ENCODE peak calls at places on chromosomes 3 and 15, in four cellular contexts. R is BE2C; A is fibroblast of lung; T is naive thymus-derived CD4-positive, alpha-beta T cell. P is an unnamed sample. For H3K4me1 and H3K36me3, the result is how much of the 10 kb centered on the place peaks cover.

GRCh38 chr15:45871121-45871855 is 236.5 kb downstream of the SQOR start:
- DNase-seq in R (no peak), A (no peak), T (no peak), P (no peak)

GRCh38 chr3:43862992-43863805 is 172.5 kb downstream of the ABHD5 start:
- DNase-seq in R (no peak), A (no peak), T (no peak), P (no peak)

GRCh38 chr3:46301122-46301835 is 52.6 kb upstream of the CCR2 start:
- DNase-seq in R (no peak), A (no peak), T (no peak), P (no peak)

GRCh38 chr3:100640633-100641032 is 31.2 kb downstream of the ADGRG7 start:
- DNase-seq in R (no peak), A (no peak), T (no peak), P (no peak)

GRCh38 chr3:152455989-152456388 is 187.3 kb downstream of the MBNL1 start:
- DNase-seq in R (no peak), A (no peak), T (no peak), P (no peak)

GRCh38 chr3:32238816-32239637 is 547 bp downstream of the CMTM8 start:
- DNase-seq in R (peak), A (peak), T (peak), P (peak)

GRCh38 chr3:193830791-193831191 is 237.8 kb downstream of the OPA1 start:
- DNase-seq in R (no peak), A (no peak), T (no peak), P (no peak)

GRCh38 chr15:97683816-97684215 is 276.7 kb upstream of the ARRDC4 start:
- DNase-seq in R (no peak), A (no peak), T (no peak), P (no peak)

GRCh38 chr15:76330281-76330680 is 6.3 kb upstream of the ISL2 start:
- DNase-seq in R (peak), A (peak), T (no peak), P (no peak)

GRCh38 chr15:41797194-41797593 is 22.9 kb downstream of the MAPKBP1 start:
- DNase-seq in R (no peak), A (no peak), T (no peak), P (no peak)

GRCh38 chr3:80079886-80080285 is 312.1 kb upstream of the ROBO1 start:
- DNase-seq in R (no peak), A (peak), T (no peak), P (no peak)

GRCh38 chr15:92578096-92578835 is 77.3 kb downstream of the FAM174B start:
- DNase-seq in R (no peak), A (no peak), T (no peak), P (no peak)

GRCh38 chr3:170098753-170099152 is 61.0 kb downstream of the GPR160 start:
- DNase-seq in R (no peak), A (no peak), T (no peak), P (no peak)

GRCh38 chr3:57805674-57806073 is 49.6 kb downstream of the SLMAP start:
- DNase-seq in R (no peak), A (peak), T (no peak), P (no peak)

GRCh38 chr3:172836390-172836997 is 86.0 kb downstream of the ECT2 start:
- DNase-seq in R (peak), A (peak), T (no peak), P (no peak)

GRCh38 chr3:57078366-57079220 is 18.1 kb downstream of the SPATA12 start:
- DNase-seq in R (peak), A (peak), T (peak), P (no peak)

GRCh38 chr15:98650871-98651481 is 2.6 kb downstream of the IGF1R start:
- DNase-seq in R (no peak), A (peak), T (peak), P (no peak)

GRCh38 chr15:98881526-98882517 is 125.8 kb downstream of the PGPEP1L start:
- DNase-seq in R (no peak), A (peak), T (peak), P (no peak)

GRCh38 chr3:27293954-27294353 is 75.2 kb downstream of the NEK10 start:
- DNase-seq in R (no peak), A (peak), T (no peak), P (no peak)

GRCh38 chr3:156983559-156983958 is 157.4 kb downstream of the LEKR1 start:
- DNase-seq in R (no peak), A (no peak), T (no peak), P (no peak)

GRCh38 chr15:99426431-99427105 is 139.2 kb upstream of the MEF2A start:
- DNase-seq in R (no peak), A (no peak), T (no peak), P (no peak)

GRCh38 chr15:57041416-57041815 is 123.0 kb downstream of the TCF12 start:
- DNase-seq in R (no peak), A (no peak), T (no peak), P (no peak)

GRCh38 chr3:159818399-159818798 is 170.2 kb upstream of the IL12A start:
- DNase-seq in R (peak), A (no peak), T (no peak), P (no peak)

GRCh38 chr3:151087648-151088047 is 2.2 kb downstream of the MED12L start:
- DNase-seq in R (no peak), A (no peak), T (no peak), P (no peak)

GRCh38 chr3:31364711-31365110 is 168.0 kb upstream of the STT3B start:
- DNase-seq in R (no peak), A (peak), T (no peak), P (no peak)

GRCh38 chr15:51312754-51313390 is 25.5 kb downstream of the CYP19A1 start:
- DNase-seq in R (no peak), A (no peak), T (no peak), P (no peak)

GRCh38 chr3:98746122-98746521 is 17.0 kb upstream of the ST3GAL6 start:
- DNase-seq in R (no peak), A (no peak), T (no peak), P (no peak)

GRCh38 chr3:44721231-44722102 is 8.0 kb upstream of the ZNF501 start:
- DNase-seq in R (no peak), A (peak), T (no peak), P (no peak)

GRCh38 chr15:29887719-29888118 is 65.5 kb upstream of the TJP1 start:
- DNase-seq in R (no peak), A (peak), T (no peak), P (no peak)

GRCh38 chr15:62644874-62645755 is 397.4 kb upstream of the TPM1 start:
- DNase-seq in R (no peak), A (no peak), T (no peak), P (no peak)

GRCh38 chr15:38991701-38992100 is 427.1 kb upstream of the RASGRP1 start:
- DNase-seq in R (no peak), A (no peak), T (no peak), P (no peak)

GRCh38 chr3:11727207-11727606 is 83.5 kb upstream of the VGLL4 start:
- DNase-seq in R (no peak), A (peak), T (no peak), P (no peak)

DNA sequence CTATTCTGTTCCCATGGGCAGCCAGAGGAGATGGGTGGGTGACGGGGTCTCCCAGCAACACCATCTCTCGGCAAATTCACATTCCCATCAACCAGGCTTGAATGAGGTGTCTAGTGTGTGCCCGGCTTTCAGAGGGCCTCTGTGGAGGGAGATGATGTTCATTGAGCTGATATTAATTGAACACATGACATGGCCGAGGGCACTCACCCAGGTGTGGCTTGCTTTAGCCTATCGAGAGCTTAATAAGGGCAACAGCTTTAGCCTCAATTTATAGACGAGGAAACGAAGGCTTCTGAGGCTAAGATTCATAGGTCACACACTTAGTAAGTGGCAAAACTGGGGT is 287.9 kb downstream of the UACA start:
- DNase-seq in R (no peak), A (no peak), T (no peak), P (no peak)
- H3K4me3 ChIP-seq in R (no peak), A (no peak), T (peak), P (no peak)

GRCh38 chr3:48560648-48561018 is 2.9 kb downstream of the UCN2 start:
- DNase-seq in R (no peak), A (peak), T (no peak), P (no peak)

GRCh38 chr3:48561045-48561736 is 2.4 kb downstream of the UCN2 start:
- DNase-seq in R (peak), A (peak), T (no peak), P (no peak)

GRCh38 chr3:48555949-48556795 is 431 bp downstream of the PFKFB4 start:
- DNase-seq in R (no peak), A (no peak), T (no peak), P (peak)

GRCh38 chr3:48556796-48557626 is at the start of gene PFKFB4:
- DNase-seq in R (peak), A (peak), T (peak), P (peak)

DNA sequence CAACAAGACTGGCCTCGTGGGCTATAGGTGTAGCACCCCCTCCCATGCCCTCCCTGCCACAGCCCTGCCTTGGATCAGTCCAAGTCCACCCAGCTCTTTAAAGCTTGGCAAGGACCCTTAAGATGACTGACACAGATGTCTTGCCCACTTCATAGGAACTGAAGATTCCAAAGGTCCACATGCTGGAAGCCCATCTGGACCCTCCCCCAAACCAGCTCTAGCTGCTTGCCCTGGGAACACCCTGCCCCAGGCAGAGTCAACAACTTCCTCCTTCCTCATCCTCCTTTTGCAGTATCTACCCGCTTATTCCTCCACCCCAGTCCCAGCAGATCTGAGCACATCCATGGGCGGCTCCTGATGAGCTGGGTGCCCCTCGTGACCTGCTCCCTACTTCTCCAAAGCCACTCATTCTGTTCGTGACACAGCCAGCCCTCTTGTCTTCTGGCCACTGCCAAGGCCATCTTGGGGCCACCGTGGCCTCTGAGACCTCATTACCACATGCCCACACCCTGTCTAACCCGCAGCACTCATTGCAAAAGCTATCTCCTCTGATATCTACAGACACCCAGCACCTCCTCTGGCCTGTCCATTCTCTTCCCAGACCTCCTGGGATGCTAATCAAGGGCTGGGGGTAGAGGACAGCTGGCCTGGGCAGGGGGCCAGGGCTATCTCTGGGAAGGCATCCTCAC is 2.0 kb upstream of the PFKFB4 start:
- DNase-seq in R (no peak), A (no peak), T (no peak), P (no peak)
- H3K4me1 ChIP-seq in R (under half), A (under half), T (under half), P (under half)

GRCh38 chr15:64970696-64971095 is 19.0 kb downstream of the SPG21 start:
- DNase-seq in R (no peak), A (no peak), T (no peak), P (no peak)
- H3K36me3 ChIP-seq in R (half or more), A (under half), T (under half), P (half or more)

DNA sequence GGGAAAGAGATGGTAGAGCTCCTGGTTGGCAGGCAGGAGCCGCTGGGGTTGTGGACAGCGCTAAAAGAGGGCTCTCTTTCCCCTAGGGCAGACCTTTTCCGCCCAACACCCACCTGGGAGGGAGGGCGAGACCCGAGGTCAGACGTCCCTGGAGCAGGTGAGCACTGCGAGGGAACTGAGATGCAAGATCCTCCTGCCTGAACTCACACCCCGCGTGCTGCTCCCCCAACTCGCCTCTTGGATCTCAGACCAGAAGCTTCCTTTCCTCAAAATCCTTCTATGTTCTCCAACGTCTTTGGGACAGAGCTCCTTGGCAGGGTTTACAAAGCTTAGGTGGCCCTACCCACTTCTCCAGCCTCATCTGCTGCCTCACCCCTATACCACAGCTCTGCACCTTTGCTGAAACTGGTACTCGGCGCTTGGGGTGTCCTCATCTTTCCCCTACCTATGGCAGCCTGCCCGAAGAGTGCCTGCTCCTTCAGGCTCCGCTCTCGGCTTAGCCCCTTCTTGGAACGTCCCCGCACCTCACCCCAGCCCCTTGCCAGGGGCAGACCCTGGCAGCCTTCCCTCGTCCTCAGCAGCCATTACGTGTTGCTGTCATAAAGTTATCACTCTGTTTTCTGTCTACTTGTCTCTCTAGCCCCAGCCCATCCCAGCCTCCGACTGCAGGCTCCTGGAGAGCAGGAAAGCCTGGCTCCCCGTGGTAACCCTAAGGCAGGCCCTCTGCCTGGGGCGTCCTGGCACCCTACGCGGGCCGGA is 5.2 kb upstream of the BAHD1 start:
- DNase-seq in R (no peak), A (no peak), T (no peak), P (no peak)
- H3K4me3 ChIP-seq in R (peak), A (no peak), T (peak), P (peak)

GRCh38 chr3:115550285-115550741 is 73.0 kb upstream of the GAP43 start:
- DNase-seq in R (no peak), A (peak), T (no peak), P (no peak)
- H3K4me1 ChIP-seq in R (under half), A (under half), T (under half), P (under half)